ENCODE peak calls at places on chromosomes 16 and 17, in ten cellular contexts. Z, H, W, O, M, D, V, N, S and F are unnamed samples.

GRCh38 chr17:76199466-76199865 is 40.8 kb downstream of the RNF157 start:
- DNase-seq in V (no peak), W (no peak), D (no peak), M (no peak), Z (no peak), H (no peak), S (no peak), O (no peak), N (no peak), F (no peak)

GRCh38 chr16:84881702-84882521 is 62.1 kb downstream of the CRISPLD2 start:
- DNase-seq in O (no peak), N (no peak), W (no peak), H (no peak), Z (no peak), D (peak; percentile 35), M (no peak), S (no peak), V (peak; percentile 94), F (no peak)

GRCh38 chr16:66746682-66747081 is 4.7 kb downstream of the DYNC1LI2 start:
- DNase-seq in Z (peak; percentile 63), S (no peak), N (no peak), D (peak; percentile 37), O (no peak), M (no peak), W (no peak), H (no peak), V (peak; percentile 68), F (no peak)

GRCh38 chr17:4208228-4208627 is 55.6 kb downstream of the ANKFY1 start:
- DNase-seq in S (no peak), D (no peak), N (no peak), V (no peak), H (no peak), Z (no peak), W (no peak), O (no peak), M (no peak), F (no peak)

GRCh38 chr17:28402224-28402630 is 3.8 kb downstream of the SLC46A1 start:
- DNase-seq in D (no peak), W (no peak), H (no peak), S (no peak), O (no peak), N (no peak), Z (no peak), V (no peak), M (no peak), F (no peak)

GRCh38 chr16:83619381-83620150 is 188.2 kb upstream of the HSBP1 start:
- DNase-seq in V (no peak), D (no peak), Z (no peak), W (no peak), H (no peak), S (no peak), N (no peak), O (no peak), M (no peak), F (no peak)

GRCh38 chr16:75402174-75402820 is 31.0 kb downstream of the CFDP1 start:
- DNase-seq in H (no peak), D (no peak), Z (no peak), S (no peak), N (no peak), V (peak; percentile 84), W (no peak), O (no peak), M (no peak), F (no peak)

GRCh38 chr16:27625050-27625697 is 75.2 kb downstream of the KATNIP start:
- DNase-seq in Z (no peak), N (no peak), D (peak; percentile 46), S (peak; percentile 57), M (no peak), V (peak; percentile 52), H (no peak), O (no peak), W (no peak), F (no peak)

GRCh38 chr16:75025766-75026165 is 26.9 kb downstream of the ZNRF1 start:
- DNase-seq in S (no peak), M (no peak), W (no peak), N (no peak), V (peak; percentile 56), Z (no peak), H (no peak), O (no peak), D (no peak), F (no peak)

GRCh38 chr16:68393333-68393732 is 55.0 kb downstream of the SMPD3 start:
- DNase-seq in Z (peak; percentile 47), S (no peak), O (no peak), V (no peak), N (no peak), W (no peak), M (no peak), D (no peak), H (no peak), F (no peak)

GRCh38 chr16:78436023-78436422 is 336.6 kb downstream of the WWOX start:
- DNase-seq in D (no peak), V (no peak), N (no peak), M (no peak), H (no peak), O (no peak), W (no peak), Z (no peak), S (no peak), F (no peak)

GRCh38 chr16:26051078-26051477 is 359.3 kb downstream of the HS3ST4 start:
- DNase-seq in O (no peak), D (no peak), M (no peak), W (no peak), H (no peak), V (no peak), Z (no peak), S (no peak), N (no peak), F (no peak)

GRCh38 chr17:292531-293382 is 59.9 kb downstream of the RPH3AL start:
- DNase-seq in W (no peak), O (no peak), S (no peak), Z (no peak), M (no peak), N (no peak), H (no peak), D (no peak), V (no peak), F (no peak)

GRCh38 chr17:75006653-75007052 is 5.8 kb upstream of the MRPL58 start:
- DNase-seq in O (no peak), V (no peak), Z (no peak), W (no peak), N (no peak), D (no peak), M (no peak), S (no peak), H (peak; percentile 45), F (no peak)
- TF ChIP-seq CTCF in O (no peak), V (no peak), Z (no peak), W (no peak), N (no peak), D (no peak), M (no peak), S (no peak), H (no peak), F (no peak)

GRCh38 chr17:7311110-7311698 is 3.8 kb downstream of the EIF5A start:
- DNase-seq in M (no peak), W (no peak), N (no peak), H (no peak), S (no peak), Z (no peak), D (no peak), O (no peak), V (no peak), F (no peak)

GRCh38 chr17:7308625-7309433 is 1.4 kb downstream of the EIF5A start:
- DNase-seq in S (peak; percentile 80), H (peak; percentile 86), M (no peak), O (peak; percentile 38), V (peak; percentile 80), W (peak; percentile 74), N (peak; percentile 46), D (peak; percentile 90), Z (peak; percentile 95), F (no peak)

GRCh38 chr17:7307686-7308624 is 527 bp downstream of the EIF5A start:
- DNase-seq in W (peak; percentile 48), Z (peak; percentile 69), M (peak; percentile 35), S (peak; percentile 81), H (no peak), V (no peak), N (no peak), O (peak; percentile 20), D (peak; percentile 58), F (no peak)

GRCh38 chr17:7306911-7307685 is at the start of gene EIF5A:
- DNase-seq in S (peak; percentile 100), W (peak; percentile 97), N (peak; percentile 98), O (peak; percentile 100), V (peak; percentile 99), H (peak; percentile 98), M (peak; percentile 99), D (peak; percentile 100), Z (peak; percentile 100), F (peak; percentile 100)

DNA sequence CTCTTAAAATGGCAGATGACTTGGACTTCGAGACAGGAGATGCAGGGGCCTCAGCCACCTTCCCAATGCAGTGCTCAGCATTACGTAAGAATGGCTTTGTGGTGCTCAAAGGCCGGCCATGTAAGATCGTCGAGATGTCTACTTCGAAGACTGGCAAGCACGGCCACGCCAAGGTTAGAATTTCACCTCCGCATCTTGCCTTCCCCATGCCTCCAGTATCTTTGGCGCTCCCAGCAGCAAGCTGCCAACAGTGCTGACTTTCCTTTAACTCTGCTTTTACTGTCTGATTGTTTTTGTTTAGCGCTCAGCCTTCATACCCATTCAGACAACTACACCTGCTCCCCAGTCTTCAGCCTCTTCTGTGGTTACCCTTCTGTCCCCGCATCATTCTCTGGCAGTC is 2.2 kb downstream of the EIF5A start:
- DNase-seq in O (no peak), H (no peak), Z (no peak), W (no peak), V (no peak), S (no peak), N (no peak), M (no peak), D (no peak), F (no peak)
- TF ChIP-seq CTCF in O (no peak), H (no peak), Z (no peak), W (no peak), V (no peak), S (no peak), N (no peak), M (no peak), D (no peak), F (no peak)

DNA sequence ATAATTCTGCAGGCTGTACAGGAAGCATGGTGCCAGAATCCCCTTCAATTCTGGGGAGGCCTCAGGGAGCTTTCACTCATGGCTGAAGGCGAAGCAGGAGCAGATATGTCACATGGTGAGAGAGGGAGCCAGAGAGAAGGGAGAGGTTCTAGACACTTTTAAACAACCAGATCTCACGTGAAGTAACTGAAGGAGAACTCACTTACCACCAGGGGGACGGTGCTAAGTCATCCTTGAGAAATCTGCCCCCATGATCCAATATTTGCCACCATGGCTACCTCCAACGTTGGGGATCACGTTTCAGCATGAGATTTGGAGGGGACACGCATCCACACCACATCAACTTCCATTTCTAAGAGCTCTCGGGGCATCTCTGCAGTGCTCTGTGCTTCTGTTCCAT is 37.4 kb upstream of the GNA13 start:
- DNase-seq in N (no peak), V (no peak), W (no peak), M (no peak), H (no peak), Z (no peak), D (no peak), S (no peak), O (no peak), F (no peak)
- TF ChIP-seq CTCF in N (no peak), V (no peak), W (no peak), M (peak; percentile 17), H (no peak), Z (no peak), D (no peak), S (no peak), O (peak; percentile 29), F (no peak)

GRCh38 chr17:80105762-80106161 is 4.4 kb downstream of the GAA start:
- DNase-seq in N (no peak), M (no peak), O (no peak), V (no peak), Z (no peak), W (no peak), S (no peak), D (no peak), H (no peak), F (no peak)
- TF ChIP-seq CTCF in N (no peak), M (no peak), O (no peak), V (no peak), Z (no peak), W (no peak), S (no peak), D (no peak), H (no peak), F (no peak)